ENCODE peak calls at places on chromosomes 13 and 19, in nine cellular contexts. B is GM23338, D is hepatocyte, H is H9, N is PC-3, O is IMR-90, F is SK-N-SH, P is GM23248, A is HCT116. T is an unnamed sample.
A peak's percentile ranks its signal among the peaks of the same experiment; 100 is the strongest.

GRCh38 chr13:51764184-51765141 is 39.5 kb downstream of the DHRS12 start:
- DNase-seq in B (no peak), D (peak; percentile 76), H (no peak), N (peak; percentile 51), O (peak; percentile 97), F (no peak), P (peak; percentile 78), A (no peak), T (peak; percentile 98)

GRCh38 chr13:100330662-100331061 is 241.8 kb downstream of the PCCA start:
- DNase-seq in B (no peak), D (no peak), H (no peak), N (no peak), O (peak; percentile 76), F (no peak), P (no peak), A (no peak), T (no peak)

GRCh38 chr19:42965204-42965603 is 28.2 kb upstream of the PSG7 start:
- DNase-seq in B (no peak), D (no peak), H (no peak), N (peak; percentile 62), O (peak; percentile 87), F (peak; percentile 0), P (peak; percentile 79), A (no peak), T (no peak)

GRCh38 chr19:4542896-4543351 is 3.1 kb upstream of the LRG1 start:
- DNase-seq in B (no peak), D (no peak), H (no peak), N (no peak), O (no peak), F (no peak), P (no peak), A (no peak), T (no peak)

GRCh38 chr19:14505488-14506239 is 9.7 kb upstream of the GIPC1 start:
- DNase-seq in B (peak; percentile 89), D (peak; percentile 84), H (peak; percentile 90), N (peak; percentile 99), O (peak; percentile 76), F (peak; percentile 78), P (peak; percentile 83), A (peak; percentile 82), T (peak; percentile 86)

GRCh38 chr19:45881909-45882528 is 3.9 kb downstream of the IRF2BP1 start:
- DNase-seq in B (peak; percentile 76), D (peak; percentile 88), H (peak; percentile 76), N (no peak), O (no peak), F (peak; percentile 17), P (no peak), A (no peak), T (no peak)

GRCh38 chr19:14614099-14614412 is 31.2 kb downstream of the CLEC17A start:
- DNase-seq in B (no peak), D (no peak), H (no peak), N (no peak), O (no peak), F (no peak), P (no peak), A (no peak), T (no peak)

GRCh38 chr19:48608798-48609263 is 2.3 kb downstream of the SPACA4 start:
- DNase-seq in B (peak; percentile 82), D (no peak), H (peak; percentile 81), N (peak; percentile 35), O (no peak), F (peak; percentile 86), P (peak; percentile 73), A (peak; percentile 66), T (no peak)

GRCh38 chr13:31611214-31611613 is 128.1 kb upstream of the RXFP2 start:
- DNase-seq in B (no peak), D (no peak), H (no peak), N (no peak), O (no peak), F (no peak), P (no peak), A (no peak), T (no peak)

GRCh38 chr13:63481334-63481733 is 2065.7 kb upstream of the PCDH20 start:
- DNase-seq in B (no peak), D (no peak), H (no peak), N (no peak), O (peak; percentile 36), F (peak; percentile 21), P (no peak), A (no peak), T (peak; percentile 18)

GRCh38 chr13:99140831-99141230 is 59.8 kb upstream of the UBAC2 start:
- DNase-seq in B (peak; percentile 24), D (no peak), H (no peak), N (no peak), O (no peak), F (no peak), P (no peak), A (no peak), T (no peak)

GRCh38 chr13:48728226-48728625 is 74.5 kb downstream of the CYSLTR2 start:
- DNase-seq in B (no peak), D (no peak), H (no peak), N (no peak), O (no peak), F (no peak), P (no peak), A (no peak), T (peak; percentile 16)
- H2AFZ ChIP-seq in B (no peak overlapping the region), D (no peak overlapping the region), H (no peak overlapping the region), N (no peak overlapping the region), O (no peak overlapping the region), F (no peak overlapping the region), P (no peak overlapping the region), A (no peak overlapping the region), T (no peak overlapping the region)

DNA sequence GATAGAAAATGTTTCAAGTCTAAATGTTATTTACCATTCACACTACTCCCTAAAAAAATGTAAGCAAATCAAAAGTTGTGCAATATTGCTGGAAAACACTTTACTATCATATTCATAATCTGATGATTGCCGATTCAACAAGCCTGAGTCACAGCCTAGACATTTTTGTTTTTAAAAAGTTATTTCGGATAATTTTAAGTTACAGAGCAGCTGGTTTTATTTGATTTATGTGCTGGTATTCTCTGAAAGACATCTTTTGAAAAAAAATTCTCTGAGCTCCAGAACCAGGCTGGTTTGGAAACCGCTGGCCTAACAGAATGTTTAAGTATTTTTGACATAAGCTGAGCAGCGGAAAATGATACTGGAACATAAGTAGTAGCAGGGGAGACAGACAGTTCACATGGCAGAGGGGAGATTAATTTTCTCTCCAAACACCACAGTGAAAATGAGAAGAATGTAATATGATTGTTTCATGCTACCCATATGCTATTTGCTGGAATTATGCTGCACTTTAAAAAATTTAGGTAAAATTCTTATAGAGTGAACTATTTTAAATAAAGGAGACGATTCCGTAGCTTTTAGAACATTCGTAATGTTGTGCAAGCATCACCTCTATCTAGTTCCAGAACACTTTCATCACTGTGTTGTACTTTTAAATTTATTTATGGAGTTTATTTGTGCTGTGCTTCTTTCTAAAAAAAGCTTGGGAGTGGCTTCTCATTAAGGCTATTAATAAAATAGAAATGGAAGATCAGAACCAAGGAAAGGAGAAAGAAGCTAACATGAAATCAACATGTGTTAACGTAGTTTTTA is 36.0 kb downstream of the TBC1D4 start:
- DNase-seq in B (no peak), D (no peak), H (no peak), N (peak; percentile 34), O (peak; percentile 34), F (no peak), P (peak; percentile 59), A (no peak), T (peak; percentile 27)
- H2AFZ ChIP-seq in B (no peak overlapping the region), D (no peak overlapping the region), H (no peak overlapping the region), N (no peak overlapping the region), O (no peak overlapping the region), F (no peak overlapping the region), P (peak overlapping the region; percentile 64), A (no peak overlapping the region), T (no peak overlapping the region)

DNA sequence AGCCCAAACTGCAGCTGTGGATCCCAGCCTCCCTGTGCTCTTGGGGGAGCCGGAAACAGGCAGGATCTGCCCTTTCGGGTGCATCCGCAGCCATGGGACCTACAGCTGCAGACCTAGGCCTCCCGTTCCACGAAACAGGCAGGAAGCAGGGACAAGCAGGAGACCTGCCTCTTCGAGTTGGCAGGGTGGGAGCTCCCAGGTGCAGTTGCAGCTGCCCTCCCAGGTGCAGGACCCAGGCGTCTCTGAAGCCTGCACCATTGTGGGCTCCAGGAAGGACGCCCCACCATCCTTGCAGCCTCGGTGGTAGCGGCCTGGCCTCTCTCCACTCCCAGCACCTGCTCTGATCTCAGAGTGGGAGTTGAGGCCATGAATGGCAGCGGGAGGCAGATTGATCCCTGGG is 189.0 kb upstream of the KLHL1 start:
- DNase-seq in B (no peak), D (no peak), H (no peak), N (no peak), O (no peak), F (no peak), P (no peak), A (no peak), T (no peak)
- H2AFZ ChIP-seq in B (no peak overlapping the region), D (no peak overlapping the region), H (no peak overlapping the region), N (no peak overlapping the region), O (no peak overlapping the region), F (no peak overlapping the region), P (no peak overlapping the region), A (no peak overlapping the region), T (no peak overlapping the region)

GRCh38 chr19:2494447-2495129 is 18.7 kb downstream of the GADD45B start:
- DNase-seq in B (peak; percentile 63), D (peak; percentile 93), H (no peak), N (peak; percentile 61), O (peak; percentile 79), F (peak; percentile 88), P (peak; percentile 97), A (no peak), T (peak; percentile 96)

GRCh38 chr19:2492870-2493269 is 16.9 kb downstream of the GADD45B start:
- DNase-seq in B (no peak), D (no peak), H (no peak), N (no peak), O (no peak), F (peak; percentile 33), P (no peak), A (no peak), T (no peak)

GRCh38 chr19:2495130-2495641 is 19.3 kb downstream of the GADD45B start:
- DNase-seq in B (no peak), D (peak; percentile 84), H (no peak), N (peak; percentile 71), O (peak; percentile 40), F (peak; percentile 70), P (peak; percentile 95), A (no peak), T (peak; percentile 88)

GRCh38 chr19:2495651-2496316 is 19.9 kb downstream of the GADD45B start:
- DNase-seq in B (no peak), D (peak; percentile 33), H (no peak), N (no peak), O (no peak), F (no peak), P (peak; percentile 71), A (no peak), T (peak; percentile 80)

DNA sequence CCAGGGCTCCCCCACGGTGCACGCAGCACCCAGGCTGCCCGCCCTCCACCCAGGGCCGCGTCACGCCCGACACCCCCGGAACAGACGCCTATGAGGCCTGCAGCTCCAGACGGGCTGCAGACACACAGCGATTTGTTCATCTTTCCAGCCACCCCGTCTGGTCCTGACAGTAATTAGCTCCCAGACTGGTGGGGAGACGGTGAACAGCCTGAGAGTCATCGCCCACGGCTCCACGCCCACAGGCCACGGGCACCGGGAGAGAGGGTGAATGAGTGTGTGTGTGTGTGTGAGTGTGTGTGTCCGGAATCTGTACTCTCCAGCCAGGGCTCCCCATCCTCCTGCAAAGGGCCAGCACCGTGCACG is 18.1 kb downstream of the GADD45B start:
- DNase-seq in B (no peak), D (peak; percentile 49), H (no peak), N (peak; percentile 38), O (peak; percentile 65), F (peak; percentile 75), P (peak; percentile 97), A (no peak), T (peak; percentile 86)
- H2AFZ ChIP-seq in B (no peak overlapping the region), D (no peak overlapping the region), H (no peak overlapping the region), N (peak overlapping the region; percentile 67), O (peak overlapping the region; percentile 94), F (peak overlapping the region; percentile 43), P (no peak overlapping the region), A (no peak overlapping the region), T (no peak overlapping the region)

T was measured in mesenchymal stem cell.